ENCODE peak calls at places on chromosomes 2 and 18, in seven cellular contexts. One of them, this sample, is unnamed.

GRCh38 chr2:127408807-127409099 is 9.5 kb upstream of the PROC start:
- DNase-seq in LoVo: no peak
- DNase-seq in iris pigment epithelial cell: no peak
- DNase-seq in activated CD4-positive, alpha-beta T cell treated with anti-CD3 and anti-CD28 coated beads, Interleukin-2, amount 10 ng/mL, durations not matched to agents 7 days and 5 days: no peak
- DNase-seq in mucosa of descending colon: no peak
- DNase-seq in HEK293T: no peak
- DNase-seq in MV-4-11: no peak
- DNase-seq in this sample: no peak

GRCh38 chr18:10230072-10230471 is 224.4 kb upstream of the APCDD1 start:
- DNase-seq in iris pigment epithelial cell: peak; percentile 84
- DNase-seq in activated CD4-positive, alpha-beta T cell treated with anti-CD3 and anti-CD28 coated beads, Interleukin-2, amount 10 ng/mL, durations not matched to agents 7 days and 5 days: no peak
- DNase-seq in LoVo: no peak
- DNase-seq in mucosa of descending colon: no peak
- DNase-seq in MV-4-11: peak; percentile 90
- DNase-seq in HEK293T: no peak
- DNase-seq in this sample: peak; percentile 39

GRCh38 chr2:237418300-237418699 is 4.3 kb upstream of the COL6A3 start:
- DNase-seq in HEK293T: no peak
- DNase-seq in LoVo: no peak
- DNase-seq in iris pigment epithelial cell: no peak
- DNase-seq in mucosa of descending colon: no peak
- DNase-seq in MV-4-11: no peak
- DNase-seq in activated CD4-positive, alpha-beta T cell treated with anti-CD3 and anti-CD28 coated beads, Interleukin-2, amount 10 ng/mL, durations not matched to agents 7 days and 5 days: no peak
- DNase-seq in this sample: no peak

GRCh38 chr18:71673954-71674353 is 870.2 kb downstream of the CBLN2 start:
- DNase-seq in MV-4-11: no peak
- DNase-seq in mucosa of descending colon: no peak
- DNase-seq in iris pigment epithelial cell: no peak
- DNase-seq in HEK293T: no peak
- DNase-seq in activated CD4-positive, alpha-beta T cell treated with anti-CD3 and anti-CD28 coated beads, Interleukin-2, amount 10 ng/mL, durations not matched to agents 7 days and 5 days: no peak
- DNase-seq in LoVo: no peak
- DNase-seq in this sample: no peak

GRCh38 chr18:9719421-9719981 is 11.4 kb downstream of the RAB31 start:
- DNase-seq in LoVo: peak; percentile 38
- DNase-seq in iris pigment epithelial cell: peak; percentile 84
- DNase-seq in mucosa of descending colon: no peak
- DNase-seq in activated CD4-positive, alpha-beta T cell treated with anti-CD3 and anti-CD28 coated beads, Interleukin-2, amount 10 ng/mL, durations not matched to agents 7 days and 5 days: no peak
- DNase-seq in HEK293T: no peak
- DNase-seq in MV-4-11: no peak
- DNase-seq in this sample: no peak

GRCh38 chr2:136389809-136390208 is 271.9 kb upstream of the CXCR4 start:
- DNase-seq in HEK293T: no peak
- DNase-seq in iris pigment epithelial cell: no peak
- DNase-seq in LoVo: no peak
- DNase-seq in activated CD4-positive, alpha-beta T cell treated with anti-CD3 and anti-CD28 coated beads, Interleukin-2, amount 10 ng/mL, durations not matched to agents 7 days and 5 days: no peak
- DNase-seq in mucosa of descending colon: no peak
- DNase-seq in MV-4-11: no peak
- DNase-seq in this sample: peak; percentile 42

GRCh38 chr2:239157269-239157668 is 243.6 kb downstream of the HDAC4 start:
- DNase-seq in iris pigment epithelial cell: no peak
- DNase-seq in LoVo: no peak
- DNase-seq in MV-4-11: no peak
- DNase-seq in HEK293T: no peak
- DNase-seq in mucosa of descending colon: peak; percentile 28
- DNase-seq in activated CD4-positive, alpha-beta T cell treated with anti-CD3 and anti-CD28 coated beads, Interleukin-2, amount 10 ng/mL, durations not matched to agents 7 days and 5 days: no peak
- DNase-seq in this sample: no peak

GRCh38 chr2:53130441-53130943 is 637.1 kb upstream of the CHAC2 start:
- DNase-seq in HEK293T: no peak
- DNase-seq in mucosa of descending colon: no peak
- DNase-seq in MV-4-11: peak; percentile 41
- DNase-seq in activated CD4-positive, alpha-beta T cell treated with anti-CD3 and anti-CD28 coated beads, Interleukin-2, amount 10 ng/mL, durations not matched to agents 7 days and 5 days: no peak
- DNase-seq in LoVo: no peak
- DNase-seq in iris pigment epithelial cell: peak; percentile 82
- DNase-seq in this sample: no peak

GRCh38 chr18:49658871-49659378 is 97.1 kb downstream of the LIPG start:
- DNase-seq in iris pigment epithelial cell: no peak
- DNase-seq in LoVo: no peak
- DNase-seq in MV-4-11: no peak
- DNase-seq in HEK293T: no peak
- DNase-seq in mucosa of descending colon: no peak
- DNase-seq in activated CD4-positive, alpha-beta T cell treated with anti-CD3 and anti-CD28 coated beads, Interleukin-2, amount 10 ng/mL, durations not matched to agents 7 days and 5 days: no peak
- DNase-seq in this sample: no peak

GRCh38 chr2:98936133-98936916 is at the start of gene CRACDL:
- DNase-seq in activated CD4-positive, alpha-beta T cell treated with anti-CD3 and anti-CD28 coated beads, Interleukin-2, amount 10 ng/mL, durations not matched to agents 7 days and 5 days: no peak
- DNase-seq in iris pigment epithelial cell: peak; percentile 33
- DNase-seq in MV-4-11: no peak
- DNase-seq in LoVo: no peak
- DNase-seq in HEK293T: peak; percentile 64
- DNase-seq in mucosa of descending colon: peak; percentile 13
- DNase-seq in this sample: no peak

GRCh38 chr2:170820647-170821630 is 4.3 kb downstream of the GAD1 start:
- DNase-seq in MV-4-11: no peak
- DNase-seq in HEK293T: no peak
- DNase-seq in iris pigment epithelial cell: no peak
- DNase-seq in activated CD4-positive, alpha-beta T cell treated with anti-CD3 and anti-CD28 coated beads, Interleukin-2, amount 10 ng/mL, durations not matched to agents 7 days and 5 days: peak; percentile 42
- DNase-seq in LoVo: no peak
- DNase-seq in mucosa of descending colon: no peak
- DNase-seq in this sample: no peak

This sample was measured in OCI-M1.